ENCODE peak calls at places on chromosomes 6 and 20, in four cellular contexts. One of them, this sample, is unnamed.

GRCh38 chr6:36649721-36650484 is 28.6 kb upstream of the CDKN1A start:
- DNase-seq in GM04503: no peak
- DNase-seq in HCEC 1CT: no peak
- DNase-seq in CD8-positive, alpha-beta T cell: no peak
- DNase-seq in this sample: peak; percentile 31

GRCh38 chr6:41600499-41601247 is 37.6 kb upstream of the MDFI start:
- DNase-seq in CD8-positive, alpha-beta T cell: no peak
- DNase-seq in GM04503: no peak
- DNase-seq in HCEC 1CT: no peak
- DNase-seq in this sample: no peak

GRCh38 chr6:89596056-89596455 is 42.5 kb downstream of the LYRM2 start:
- DNase-seq in GM04503: no peak
- DNase-seq in CD8-positive, alpha-beta T cell: no peak
- DNase-seq in HCEC 1CT: no peak
- DNase-seq in this sample: no peak

GRCh38 chr6:36135053-36135731 is 4.9 kb downstream of the MAPK13 start:
- DNase-seq in GM04503: no peak
- DNase-seq in HCEC 1CT: no peak
- DNase-seq in CD8-positive, alpha-beta T cell: no peak
- DNase-seq in this sample: no peak

GRCh38 chr6:89803271-89803670 is 16.3 kb downstream of the MDN1 start:
- DNase-seq in GM04503: no peak
- DNase-seq in CD8-positive, alpha-beta T cell: no peak
- DNase-seq in HCEC 1CT: no peak
- DNase-seq in this sample: no peak

GRCh38 chr20:53413188-53413631 is 180.4 kb downstream of the ZNF217 start:
- DNase-seq in HCEC 1CT: no peak
- DNase-seq in CD8-positive, alpha-beta T cell: peak; percentile 53
- DNase-seq in GM04503: no peak
- DNase-seq in this sample: no peak

GRCh38 chr20:35772563-35773058 is 796 bp downstream of the PHF20 start:
- DNase-seq in HCEC 1CT: no peak
- DNase-seq in CD8-positive, alpha-beta T cell: no peak
- DNase-seq in GM04503: no peak
- DNase-seq in this sample: no peak

GRCh38 chr6:24425091-24425490 is 22.4 kb downstream of the MRS2 start:
- DNase-seq in GM04503: no peak
- DNase-seq in HCEC 1CT: no peak
- DNase-seq in CD8-positive, alpha-beta T cell: no peak
- DNase-seq in this sample: peak; percentile 17

GRCh38 chr6:57021086-57021720 is 25.3 kb upstream of the KIAA1586 start:
- DNase-seq in GM04503: no peak
- DNase-seq in HCEC 1CT: peak; percentile 66
- DNase-seq in CD8-positive, alpha-beta T cell: no peak
- DNase-seq in this sample: peak; percentile 53

GRCh38 chr6:34135541-34135940 is 10.3 kb downstream of the GRM4 start:
- DNase-seq in GM04503: no peak
- DNase-seq in HCEC 1CT: no peak
- DNase-seq in CD8-positive, alpha-beta T cell: no peak
- DNase-seq in this sample: no peak

GRCh38 chr20:35144694-35145093 is 2.4 kb downstream of the EDEM2 start:
- DNase-seq in HCEC 1CT: no peak
- DNase-seq in CD8-positive, alpha-beta T cell: no peak
- DNase-seq in GM04503: no peak
- DNase-seq in this sample: no peak

GRCh38 chr6:43522547-43523263 is 5.8 kb downstream of the POLR1C start:
- DNase-seq in GM04503: no peak
- DNase-seq in CD8-positive, alpha-beta T cell: no peak
- DNase-seq in HCEC 1CT: no peak
- DNase-seq in this sample: no peak

This sample was measured in EL.